ENCODE peak calls at places on chromosomes 1 and 21, in six cellular contexts. D is neuronal stem cell; F is stomach; Z is CD4-positive, alpha-beta memory T cell; B is amniotic epithelial cell; S is substantia nigra. O is an unnamed sample.

GRCh38 chr1:26822737-26823395 is 3.6 kb upstream of the ZDHHC18 start:
- DNase-seq in F (no peak), D (no peak), S (no peak), Z (no peak), B (no peak), O (no peak)

GRCh38 chr1:156875067-156875615 is 14.5 kb downstream of the NTRK1 start:
- DNase-seq in S (no peak), Z (no peak), B (no peak), D (no peak), F (no peak), O (no peak)

GRCh38 chr1:174247472-174247871 is 88.2 kb downstream of the RABGAP1L start:
- DNase-seq in S (no peak), Z (no peak), B (no peak), F (no peak), D (no peak), O (no peak)

GRCh38 chr1:4048076-4048475 is 148.0 kb upstream of the C1orf174 start:
- DNase-seq in B (no peak), D (no peak), Z (no peak), F (no peak), S (no peak), O (no peak)

GRCh38 chr1:88488277-88488676 is 195.8 kb upstream of the PKN2 start:
- DNase-seq in F (no peak), S (no peak), D (no peak), Z (no peak), B (no peak), O (no peak)

GRCh38 chr1:28668956-28669719 is 554 bp downstream of the GMEB1 start:
- DNase-seq in S (peak; percentile 73), F (peak; percentile 27), Z (no peak), D (peak; percentile 47), B (peak; percentile 31), O (peak; percentile 46)

GRCh38 chr1:89723863-89724262 is 90.9 kb downstream of the LRRC8C start:
- DNase-seq in D (no peak), F (no peak), S (no peak), Z (no peak), B (no peak), O (no peak)

GRCh38 chr21:38095220-38095619 is 161.6 kb upstream of the KCNJ15 start:
- DNase-seq in S (no peak), B (peak; percentile 25), D (no peak), Z (no peak), F (no peak), O (no peak)

GRCh38 chr1:83497563-83497962 is 501.4 kb downstream of the TTLL7 start:
- DNase-seq in Z (no peak), F (no peak), D (no peak), S (no peak), B (no peak), O (peak; percentile 30)

GRCh38 chr1:205927676-205928075 is 15.6 kb downstream of the SLC26A9 start:
- DNase-seq in F (no peak), B (no peak), S (no peak), Z (no peak), D (no peak), O (no peak)

GRCh38 chr1:215606036-215606435 is 38.9 kb downstream of the KCTD3 start:
- DNase-seq in S (no peak), B (no peak), F (no peak), D (no peak), Z (no peak), O (no peak)

GRCh38 chr1:43984855-43985254 is 5.8 kb downstream of the B4GALT2 start:
- DNase-seq in B (no peak), Z (no peak), F (no peak), D (no peak), S (no peak), O (no peak)

GRCh38 chr1:41851589-41851988 is 67.1 kb downstream of the HIVEP3 start:
- DNase-seq in Z (no peak), F (no peak), S (no peak), D (no peak), B (peak; percentile 70), O (no peak)

GRCh38 chr1:17984510-17985085 is 123.0 kb upstream of the IGSF21 start:
- DNase-seq in F (peak; percentile 31), B (no peak), Z (no peak), S (no peak), D (peak; percentile 39), O (peak; percentile 7)

GRCh38 chr1:12309783-12310742 is 80.2 kb downstream of the VPS13D start:
- DNase-seq in S (no peak), Z (no peak), D (no peak), B (no peak), F (no peak), O (peak; percentile 90)